ENCODE peak calls at places on chromosomes 3 and 15, in four cellular contexts. V is OCI-LY7, J is MM.1S, M is SK-N-SH. D is an unnamed sample.

GRCh38 chr15:58731756-58732535 is 17.6 kb downstream of the ADAM10 start:
- DNase-seq in V (no peak), J (no peak), M (no peak), D (no peak)

GRCh38 chr3:29516164-29516563 is 235.3 kb downstream of the RBMS3 start:
- DNase-seq in V (no peak), J (no peak), M (no peak), D (no peak)

GRCh38 chr15:69976366-69976994 is 121.2 kb downstream of the TLE3 start:
- DNase-seq in V (peak), J (peak), M (no peak), D (peak)

GRCh38 chr15:85114886-85115285 is 133.2 kb downstream of the PDE8A start:
- DNase-seq in V (no peak), J (no peak), M (no peak), D (no peak)

GRCh38 chr15:68781766-68782588 is 38.7 kb downstream of the ANP32A start:
- DNase-seq in V (no peak), J (no peak), M (no peak), D (no peak)

GRCh38 chr3:160399347-160400047 is at the start of gene SMC4:
- DNase-seq in V (peak), J (peak), M (peak), D (peak)

GRCh38 chr15:76183906-76184639 is 124.3 kb downstream of the TMEM266 start:
- DNase-seq in V (no peak), J (no peak), M (no peak), D (no peak)

GRCh38 chr15:52673312-52673711 is 5.9 kb downstream of the ATOSA start:
- DNase-seq in V (no peak), J (no peak), M (no peak), D (no peak)

GRCh38 chr15:37764733-37765191 is 169.7 kb upstream of the TMCO5A start:
- DNase-seq in V (peak), J (peak), M (peak), D (peak)

GRCh38 chr15:40451497-40452158 is 10.9 kb downstream of the BAHD1 start:
- DNase-seq in V (no peak), J (no peak), M (no peak), D (no peak)

GRCh38 chr15:74311734-74312444 is 55.6 kb downstream of the CYP11A1 start:
- DNase-seq in V (no peak), J (peak), M (peak), D (no peak)

GRCh38 chr15:66588537-66588936 is 22.7 kb upstream of the LCTL start:
- DNase-seq in V (peak), J (no peak), M (no peak), D (peak)

GRCh38 chr3:101635345-101635744 is 41.6 kb downstream of the ZBTB11 start:
- DNase-seq in V (no peak), J (no peak), M (no peak), D (no peak)

GRCh38 chr3:16606398-16606797 is 1.2 kb upstream of the DAZL start:
- DNase-seq in V (no peak), J (no peak), M (no peak), D (no peak)

DNA sequence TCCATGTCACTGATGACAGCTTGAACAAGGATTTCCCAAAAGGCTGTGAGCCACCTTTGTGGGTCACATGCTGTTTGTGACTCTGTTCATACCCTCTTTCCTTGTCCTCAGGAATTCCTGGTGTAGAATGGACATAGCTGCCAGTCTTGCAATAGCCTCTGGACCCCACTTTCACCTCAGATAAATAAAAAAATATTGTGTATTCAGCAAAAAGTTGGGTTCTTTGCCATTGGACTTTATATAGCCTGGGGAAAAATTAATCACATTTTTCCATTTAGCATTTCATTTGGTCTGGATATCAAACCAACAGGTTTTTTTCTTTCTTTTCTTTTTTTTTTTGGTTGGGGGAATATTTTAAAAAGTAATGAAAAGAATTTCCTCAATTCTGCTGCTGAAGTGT is 144.8 kb downstream of the PDCD6IP start:
- DNase-seq in V (no peak), J (no peak), M (no peak), D (no peak)
- H2AFZ ChIP-seq in V (no peak), J (no peak), M (no peak), D (no peak)

DNA sequence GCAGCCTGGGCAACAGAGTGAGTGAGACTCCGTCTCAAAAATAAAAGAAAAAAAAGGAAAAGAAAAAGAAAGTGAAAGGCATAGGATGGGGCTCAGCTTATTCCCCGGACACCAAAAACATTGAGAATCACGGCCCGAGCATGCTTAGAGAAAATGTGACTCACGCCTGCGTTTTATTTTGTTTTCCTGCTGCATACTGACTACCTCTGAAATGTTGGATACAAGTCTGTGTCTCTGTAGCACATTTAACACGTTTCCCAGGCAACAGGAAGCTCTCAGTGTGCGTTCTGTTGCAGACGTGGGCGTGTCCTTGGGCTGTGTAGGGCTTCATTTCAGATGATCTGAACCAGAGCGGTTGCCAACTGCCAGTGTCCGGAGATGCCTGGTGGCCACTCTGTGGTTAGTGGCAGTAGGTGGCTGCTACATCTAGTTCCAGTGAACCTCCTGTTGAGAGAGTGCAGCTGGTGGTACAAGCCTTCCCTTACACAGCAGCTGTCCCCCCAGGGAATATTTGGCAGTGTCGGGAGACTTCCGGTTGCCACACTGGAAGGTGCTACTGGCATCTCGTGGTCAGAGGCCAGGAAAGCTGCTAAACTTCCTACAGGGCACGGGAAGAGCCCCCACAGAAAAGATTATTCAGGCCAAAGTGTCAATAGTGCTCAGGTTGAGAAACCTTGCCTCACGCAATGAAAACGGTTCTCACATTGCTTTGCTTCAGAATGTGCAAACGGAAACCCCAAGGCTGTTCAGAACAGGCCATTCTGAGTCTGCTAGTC is 3.0 kb downstream of the SLC51A start:
- DNase-seq in V (peak), J (peak), M (peak), D (peak)
- H2AFZ ChIP-seq in V (peak), J (peak), M (peak), D (peak)

GRCh38 chr3:152578769-152579168 is 256.2 kb upstream of the P2RY1 start:
- DNase-seq in V (no peak), J (no peak), M (no peak), D (no peak)

DNA sequence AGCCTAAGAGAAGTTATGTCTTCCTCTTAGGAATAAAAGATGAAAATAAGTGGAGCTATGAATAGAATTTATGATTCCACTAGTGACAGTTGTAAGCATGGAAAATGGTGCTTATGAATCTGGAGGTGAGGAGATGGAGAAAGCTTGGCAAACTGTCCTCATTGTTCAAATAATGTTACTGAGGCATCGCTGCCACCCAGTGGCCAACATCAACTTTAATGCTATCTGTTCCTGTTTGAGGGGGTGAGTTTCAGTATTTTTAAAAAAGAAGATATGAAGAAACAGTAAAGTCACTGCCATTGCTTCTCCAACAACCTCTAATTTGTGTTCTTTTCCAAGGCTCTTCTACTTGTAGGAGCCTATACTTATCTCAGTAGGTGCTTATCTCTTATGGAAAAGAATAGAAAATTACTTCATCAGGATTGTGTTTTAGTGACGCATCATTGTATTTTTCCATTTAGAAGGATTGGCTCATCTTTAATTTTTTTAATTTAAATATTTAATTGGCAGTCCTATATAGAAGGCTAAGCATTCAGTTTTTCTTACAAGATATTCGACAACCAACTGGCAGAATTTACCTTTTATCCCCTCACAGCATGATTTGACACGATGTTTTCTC is 260.4 kb upstream of the P2RY1 start:
- DNase-seq in V (peak), J (peak), M (peak), D (peak)
- H2AFZ ChIP-seq in V (no peak), J (no peak), M (no peak), D (no peak)

GRCh38 chr3:195565716-195566115 is 18.0 kb downstream of the APOD start:
- DNase-seq in V (no peak), J (no peak), M (no peak), D (no peak)
- H2AFZ ChIP-seq in V (peak), J (no peak), M (no peak), D (no peak)

DNA sequence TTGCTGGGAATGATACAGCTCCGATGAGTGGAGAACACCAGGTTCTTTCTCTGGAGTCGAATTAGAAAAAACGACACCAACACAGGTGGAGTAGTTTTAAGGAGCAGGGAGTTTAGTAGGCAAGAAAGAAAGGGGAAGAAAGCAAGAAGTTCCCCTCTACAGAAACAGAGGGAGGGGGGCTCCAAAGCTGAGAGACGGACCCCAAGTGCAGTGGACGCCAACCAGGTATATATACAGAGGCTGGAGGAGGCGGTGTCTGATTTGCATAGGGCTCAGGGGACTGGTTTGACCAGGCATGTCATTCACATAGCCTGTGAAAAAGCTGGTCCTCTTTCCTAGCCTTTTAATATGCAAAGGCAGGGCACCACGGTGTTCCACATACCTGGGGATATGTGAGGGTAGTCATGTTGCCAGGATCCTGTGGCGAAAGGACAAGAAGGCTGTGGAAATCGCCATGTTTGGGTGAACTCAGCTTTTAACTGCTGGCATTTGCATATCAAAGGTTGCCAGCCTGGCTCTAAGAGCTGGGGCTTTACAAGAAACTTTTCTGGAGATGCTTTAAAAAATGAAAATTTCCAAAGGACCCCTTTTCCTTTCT is 887.4 kb upstream of the EPHA6 start:
- DNase-seq in V (no peak), J (no peak), M (no peak), D (no peak)
- H2AFZ ChIP-seq in V (no peak), J (no peak), M (no peak), D (no peak)

GRCh38 chr3:152243301-152243711 is 25.4 kb upstream of the MBNL1 start:
- DNase-seq in V (peak), J (peak), M (no peak), D (no peak)
- H2AFZ ChIP-seq in V (peak), J (no peak), M (no peak), D (no peak)

DNA sequence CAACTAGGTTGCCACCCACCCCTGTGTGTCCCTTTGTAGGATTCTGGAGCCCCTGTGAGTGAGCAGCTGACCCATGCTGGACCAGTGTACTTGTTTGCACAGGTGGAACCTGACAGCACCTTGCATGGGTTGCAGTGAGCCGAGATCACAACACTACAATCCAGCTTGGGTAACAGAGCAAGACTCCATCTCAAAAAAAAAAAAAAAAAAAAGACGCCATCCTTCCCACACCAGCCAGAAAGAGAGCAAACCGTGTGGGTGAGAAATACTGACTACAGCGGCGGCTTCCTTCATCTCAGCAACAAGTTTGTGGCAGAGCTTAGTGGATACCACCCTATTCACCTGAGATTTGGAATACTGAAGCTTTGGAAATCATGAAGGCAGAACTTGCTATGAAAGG is 746 bp upstream of the CD80 start:
- DNase-seq in V (no peak), J (no peak), M (no peak), D (no peak)
- H2AFZ ChIP-seq in V (peak), J (peak), M (no peak), D (peak)